ENCODE peak calls at places on chromosomes 5 and 9, in seven cellular contexts. G is germinal center; F is DMS153; M is activated CD4-positive, alpha-beta memory T cell treated with anti-CD3 and anti-CD28 coated beads for 36 hours; R is activated CD8-positive, alpha-beta memory T cell treated with anti-CD3 and anti-CD28 coated beads for 4 hours; H is CD14-positive monocyte; K is neural progenitor cell. J is an unnamed sample.

GRCh38 chr9:134100040-134100439 is 32.2 kb upstream of the BRD3 start:
- DNase-seq in G (no peak), F (no peak), M (no peak), R (no peak), H (no peak), K (no peak), J (no peak)

GRCh38 chr9:84742261-84742660 is 72.7 kb downstream of the NTRK2 start:
- DNase-seq in G (no peak), F (no peak), M (no peak), R (no peak), H (no peak), K (no peak), J (no peak)

GRCh38 chr5:137959488-137959887 is 70.2 kb downstream of the PKD2L2 start:
- DNase-seq in G (no peak), F (no peak), M (no peak), R (no peak), H (no peak), K (no peak), J (no peak)

GRCh38 chr5:685262-686171 is 7.6 kb downstream of the TPPP start:
- DNase-seq in G (no peak), F (no peak), M (no peak), R (no peak), H (no peak), K (no peak), J (no peak)

GRCh38 chr9:6506571-6506970 is 93.6 kb downstream of the UHRF2 start:
- DNase-seq in G (no peak), F (no peak), M (no peak), R (no peak), H (no peak), K (no peak), J (no peak)

GRCh38 chr5:84181093-84181492 is 203.6 kb downstream of the EDIL3 start:
- DNase-seq in G (no peak), F (no peak), M (no peak), R (no peak), H (no peak), K (no peak), J (no peak)

GRCh38 chr5:98341038-98341710 is 432.3 kb upstream of the RGMB start:
- DNase-seq in G (no peak), F (no peak), M (no peak), R (no peak), H (no peak), K (no peak), J (no peak)

GRCh38 chr9:4887556-4887955 is 94.8 kb downstream of the RCL1 start:
- DNase-seq in G (no peak), F (no peak), M (no peak), R (no peak), H (no peak), K (no peak), J (peak)

GRCh38 chr9:114989600-114990410 is 59.4 kb upstream of the TNFSF8 start:
- DNase-seq in G (no peak), F (no peak), M (peak), R (no peak), H (no peak), K (no peak), J (no peak)

GRCh38 chr5:89351975-89352374 is 469.0 kb upstream of the MEF2C start:
- DNase-seq in G (no peak), F (no peak), M (no peak), R (no peak), H (no peak), K (no peak), J (no peak)

GRCh38 chr5:135214897-135215616 is 181.0 kb upstream of the PITX1 start:
- DNase-seq in G (no peak), F (no peak), M (no peak), R (no peak), H (peak), K (no peak), J (no peak)

GRCh38 chr5:139149477-139150199 is 48.5 kb downstream of the SIL1 start:
- DNase-seq in G (no peak), F (no peak), M (no peak), R (no peak), H (no peak), K (no peak), J (no peak)

GRCh38 chr5:65791721-65792698 is 70.0 kb downstream of the NLN start:
- DNase-seq in G (no peak), F (no peak), M (no peak), R (no peak), H (no peak), K (no peak), J (no peak)